ENCODE peak calls at places on chromosomes 12 and 14, in seven cellular contexts. V is epithelial cell of esophagus, T is left ventricle myocardium inferior, M is AG09309, P is HL-60, A is ascending aorta, D is foreskin fibroblast. S is an unnamed sample.

GRCh38 chr14:26735811-26736210 is 138.0 kb upstream of the NOVA1 start:
- DNase-seq in P (no peak), V (peak), T (no peak), D (no peak), A (no peak), M (no peak), S (peak)

GRCh38 chr12:125983094-125983783 is 918.0 kb downstream of the AACS start:
- DNase-seq in V (peak), A (no peak), M (no peak), P (no peak), T (no peak), D (peak), S (peak)

GRCh38 chr14:101062611-101063010 is 159.1 kb upstream of the RTL1 start:
- DNase-seq in A (no peak), P (no peak), V (no peak), T (no peak), D (peak), M (no peak), S (no peak)

GRCh38 chr14:95480109-95480886 is 36.2 kb downstream of the SYNE3 start:
- DNase-seq in D (peak), A (no peak), T (peak), P (no peak), V (no peak), M (peak), S (no peak)

GRCh38 chr12:14960548-14961465 is 594 bp downstream of the ARHGDIB start:
- DNase-seq in A (no peak), P (no peak), T (peak), D (peak), M (no peak), V (peak), S (peak)

GRCh38 chr12:55906056-55906455 is 21.6 kb downstream of the PYM1 start:
- DNase-seq in P (no peak), V (peak), A (no peak), T (no peak), D (peak), M (no peak), S (peak)

GRCh38 chr12:108734200-108734906 is 3.0 kb upstream of the CORO1C start:
- DNase-seq in A (peak), V (peak), P (peak), T (no peak), D (peak), M (peak), S (peak)

GRCh38 chr14:25756880-25757279 is 706.9 kb upstream of the STXBP6 start:
- DNase-seq in M (no peak), P (no peak), V (no peak), D (no peak), A (no peak), T (no peak), S (no peak)

DNA sequence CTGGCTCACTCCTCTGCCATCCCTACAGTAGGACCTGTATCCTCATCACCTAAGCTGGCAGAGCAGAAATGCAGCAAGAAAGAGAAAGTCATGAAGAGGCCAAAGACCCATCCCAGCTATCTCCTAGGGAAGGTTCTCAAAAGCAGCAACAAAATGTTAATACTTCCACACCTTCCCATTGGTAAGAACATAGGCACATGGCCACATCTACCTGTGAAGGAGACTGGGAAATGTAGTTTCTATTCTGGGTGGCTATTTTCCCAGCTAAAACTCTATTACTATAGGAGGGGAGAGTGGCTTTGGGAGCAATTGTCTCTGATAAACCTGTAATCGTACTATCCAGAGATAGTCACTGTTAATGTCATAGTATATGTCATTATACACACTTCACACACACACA is 13.7 kb upstream of the EIF2B2 start:
- DNase-seq in V (no peak), A (no peak), T (no peak), M (no peak), D (no peak), P (no peak), S (no peak)
- TF ChIP-seq CTCF in V (no peak), A (no peak), T (no peak), M (no peak), D (no peak), P (no peak), S (no peak)

GRCh38 chr12:49707812-49708147 is 575 bp upstream of the FMNL3 start:
- DNase-seq in T (no peak), A (no peak), V (no peak), M (no peak), P (no peak), D (no peak), S (no peak)
- TF ChIP-seq CTCF in T (peak), A (no peak), V (no peak), M (no peak), P (no peak), D (no peak), S (no peak)

DNA sequence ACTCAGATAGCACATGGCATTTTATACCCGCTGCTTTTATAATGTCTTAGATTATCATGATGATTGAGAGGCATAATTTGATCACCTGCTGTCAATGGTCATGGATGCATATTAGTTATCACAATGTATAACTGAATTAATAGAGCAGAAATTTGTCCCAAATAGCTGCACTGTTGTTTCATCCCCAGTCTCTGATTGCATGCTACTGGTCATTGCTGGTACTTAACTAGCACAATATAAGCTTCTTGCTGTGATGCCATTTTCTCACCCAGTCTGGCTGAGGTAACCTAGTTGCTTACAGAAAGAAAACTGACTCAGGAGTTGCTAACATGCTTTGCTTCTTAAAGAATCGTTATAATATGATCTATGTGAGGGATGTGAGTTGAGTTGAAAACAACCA is 76.8 kb upstream of the PLEKHA5 start:
- DNase-seq in A (no peak), P (no peak), T (no peak), V (no peak), D (peak), M (no peak), S (no peak)
- TF ChIP-seq CTCF in A (no peak), P (no peak), T (no peak), V (no peak), D (no peak), M (no peak), S (no peak)

DNA sequence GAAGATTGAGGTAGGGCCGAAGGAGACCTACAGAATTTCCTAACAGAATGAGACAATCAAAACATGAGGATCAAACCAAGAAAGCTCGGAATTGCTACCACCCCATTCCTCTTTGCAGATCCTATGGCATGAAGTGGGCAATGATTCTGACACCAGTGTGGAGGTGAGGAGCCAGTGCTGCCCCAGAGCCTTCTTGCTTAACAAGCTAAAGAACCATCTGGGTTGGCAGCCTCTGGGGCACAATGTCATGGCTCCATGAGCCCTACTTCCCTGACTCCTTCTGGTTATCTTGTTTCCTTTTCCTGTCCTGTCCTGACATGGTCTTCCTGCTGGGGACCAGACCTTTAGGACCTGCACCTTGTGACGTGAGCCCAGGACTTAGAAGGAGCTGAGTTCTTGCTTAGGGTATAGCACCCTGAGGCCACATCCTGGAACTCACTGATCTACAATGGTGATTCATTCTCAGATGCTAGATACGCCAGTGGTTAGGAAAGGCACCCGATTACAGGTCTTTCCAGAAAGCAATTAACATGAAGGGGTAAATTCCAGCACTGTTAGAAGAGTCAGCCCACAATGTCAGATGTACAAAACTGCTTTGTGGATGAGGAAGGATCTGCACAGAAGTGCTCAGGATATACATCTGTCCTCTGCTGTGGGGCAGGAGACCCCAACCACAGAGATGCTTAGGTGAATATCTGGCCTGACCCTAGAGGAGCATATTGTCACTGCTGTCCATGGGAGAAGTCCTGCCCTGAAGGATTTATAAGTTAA is 324.2 kb downstream of the ZFP36L1 start:
- DNase-seq in T (no peak), A (no peak), M (no peak), D (peak), V (peak), P (no peak), S (peak)
- TF ChIP-seq CTCF in T (no peak), A (no peak), M (no peak), D (no peak), V (no peak), P (no peak), S (no peak)